ENCODE peak calls at places on chromosomes 13 and 19, in nine cellular contexts. R, M, P, T, Y, U, W, A and G are unnamed samples.

GRCh38 chr19:38850976-38851621 is 1.3 kb upstream of the HNRNPL start:
- DNase-seq in R (no peak), M (peak; percentile 60), P (peak; percentile 80), T (peak; percentile 69), Y (no peak), U (no peak), W (no peak), A (no peak), G (no peak)

GRCh38 chr13:75326173-75327131 is 155.5 kb downstream of the TBC1D4 start:
- DNase-seq in R (no peak), M (no peak), P (no peak), T (no peak), Y (no peak), U (no peak), W (no peak), A (peak; percentile 60), G (no peak)

GRCh38 chr13:41452462-41452861 is 4.9 kb upstream of the RGCC start:
- DNase-seq in R (no peak), M (no peak), P (no peak), T (no peak), Y (no peak), U (no peak), W (no peak), A (no peak), G (no peak)

GRCh38 chr19:16075430-16076153 is 703 bp upstream of the TPM4 start:
- DNase-seq in R (no peak), M (peak; percentile 23), P (peak; percentile 11), T (no peak), Y (no peak), U (no peak), W (no peak), A (no peak), G (no peak)

GRCh38 chr13:66339214-66339613 is 890.9 kb downstream of the PCDH9 start:
- DNase-seq in R (no peak), M (no peak), P (no peak), T (no peak), Y (no peak), U (no peak), W (no peak), A (peak; percentile 11), G (no peak)

GRCh38 chr13:21137696-21138095 is 38.7 kb downstream of the SKA3 start:
- DNase-seq in R (no peak), M (no peak), P (no peak), T (no peak), Y (no peak), U (no peak), W (no peak), A (peak; percentile 26), G (no peak)

GRCh38 chr13:94028234-94029145 is 451.0 kb downstream of the DCT start:
- DNase-seq in R (no peak), M (no peak), P (no peak), T (no peak), Y (no peak), U (no peak), W (no peak), A (no peak), G (no peak)

GRCh38 chr13:20127563-20128458 is 33.0 kb downstream of the GJA3 start:
- DNase-seq in R (peak; percentile 88), M (peak; percentile 76), P (peak; percentile 74), T (peak; percentile 84), Y (no peak), U (peak; percentile 21), W (no peak), A (peak; percentile 66), G (peak; percentile 75)

GRCh38 chr19:56476671-56477428 is at the start of gene ZNF667:
- DNase-seq in R (peak; percentile 71), M (no peak), P (peak; percentile 7), T (no peak), Y (peak; percentile 16), U (no peak), W (no peak), A (peak; percentile 71), G (no peak)

GRCh38 chr13:28657784-28658538 is 969 bp upstream of the POMP start:
- DNase-seq in R (no peak), M (no peak), P (peak; percentile 15), T (no peak), Y (no peak), U (no peak), W (no peak), A (peak; percentile 7), G (no peak)
- TF ChIP-seq CTCF in R (no peak), M (peak; percentile 25), P (no peak), T (no peak), Y (no peak), U (no peak), W (peak; percentile 42), A (no peak), G (peak; percentile 21)

DNA sequence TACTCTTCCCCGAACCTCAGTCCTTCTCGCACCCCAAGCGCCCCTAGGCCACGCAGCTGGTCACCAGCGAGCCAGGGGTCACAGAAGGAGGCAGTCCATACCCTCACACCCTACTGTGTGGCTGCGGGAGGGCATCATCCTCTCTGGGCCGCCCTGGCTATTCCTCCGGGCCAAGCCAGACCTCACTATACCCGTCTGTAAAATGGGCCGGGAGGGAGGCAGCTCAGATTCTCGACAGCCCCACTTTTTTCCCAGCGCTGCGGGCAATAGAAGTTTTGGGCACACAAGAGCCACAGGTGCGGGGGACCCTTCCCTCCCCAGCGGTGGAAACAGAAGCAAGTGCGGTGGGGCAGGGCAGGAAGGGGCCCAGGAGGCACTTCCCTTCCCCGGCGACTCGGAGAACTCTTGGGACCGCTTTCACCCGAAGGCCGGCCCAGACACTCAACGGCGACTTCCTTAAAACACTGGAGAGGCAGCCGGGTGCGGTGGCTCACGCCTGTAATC is 5.6 kb upstream of the ARRDC2 start:
- DNase-seq in R (peak; percentile 53), M (no peak), P (no peak), T (no peak), Y (no peak), U (no peak), W (no peak), A (no peak), G (no peak)
- H3K4me3 ChIP-seq in R (peak overlapping the region; percentile 71), M (peak overlapping the region; percentile 96), P (no peak overlapping the region), T (no peak overlapping the region), Y (peak overlapping the region; percentile 56), U (peak overlapping the region; percentile 100), W (no peak overlapping the region), A (no peak overlapping the region), G (peak overlapping the region; percentile 75)

GRCh38 chr13:24861617-24862362 is 97.8 kb downstream of the RNF17 start:
- DNase-seq in R (no peak), M (no peak), P (no peak), T (no peak), Y (no peak), U (no peak), W (no peak), A (no peak), G (no peak)

GRCh38 chr13:24864579-24864978 is 100.6 kb downstream of the RNF17 start:
- DNase-seq in R (no peak), M (no peak), P (no peak), T (no peak), Y (no peak), U (no peak), W (no peak), A (no peak), G (no peak)

GRCh38 chr13:24866488-24866887 is 102.5 kb downstream of the RNF17 start:
- DNase-seq in R (no peak), M (no peak), P (no peak), T (no peak), Y (no peak), U (no peak), W (no peak), A (no peak), G (no peak)

GRCh38 chr13:24865158-24865557 is 101.2 kb downstream of the RNF17 start:
- DNase-seq in R (no peak), M (no peak), P (no peak), T (no peak), Y (no peak), U (no peak), W (no peak), A (no peak), G (no peak)

GRCh38 chr13:24863748-24864540 is 100.0 kb downstream of the RNF17 start:
- DNase-seq in R (no peak), M (no peak), P (no peak), T (no peak), Y (no peak), U (no peak), W (no peak), A (no peak), G (no peak)
- H3K9me3 ChIP-seq in R (no peaks in the 10 kb centered on the region), M (no peaks in the 10 kb centered on the region), P (no peaks in the 10 kb centered on the region), T (no peaks in the 10 kb centered on the region), Y (no peaks in the 10 kb centered on the region), U (no peaks in the 10 kb centered on the region), W (no peaks in the 10 kb centered on the region), A (no peaks in the 10 kb centered on the region), G (no peaks in the 10 kb centered on the region)

GRCh38 chr13:111360452-111360851 is 40.0 kb downstream of the TEX29 start:
- DNase-seq in R (no peak), M (no peak), P (no peak), T (no peak), Y (no peak), U (no peak), W (no peak), A (no peak), G (no peak)

GRCh38 chr13:111361046-111361872 is 40.8 kb downstream of the TEX29 start:
- DNase-seq in R (no peak), M (no peak), P (no peak), T (peak; percentile 39), Y (no peak), U (no peak), W (no peak), A (no peak), G (no peak)

GRCh38 chr13:111361873-111362648 is 41.6 kb downstream of the TEX29 start:
- DNase-seq in R (no peak), M (no peak), P (no peak), T (peak; percentile 28), Y (no peak), U (no peak), W (no peak), A (no peak), G (no peak)

GRCh38 chr13:111359930-111360329 is 39.5 kb downstream of the TEX29 start:
- DNase-seq in R (no peak), M (no peak), P (no peak), T (no peak), Y (no peak), U (no peak), W (no peak), A (no peak), G (no peak)

DNA sequence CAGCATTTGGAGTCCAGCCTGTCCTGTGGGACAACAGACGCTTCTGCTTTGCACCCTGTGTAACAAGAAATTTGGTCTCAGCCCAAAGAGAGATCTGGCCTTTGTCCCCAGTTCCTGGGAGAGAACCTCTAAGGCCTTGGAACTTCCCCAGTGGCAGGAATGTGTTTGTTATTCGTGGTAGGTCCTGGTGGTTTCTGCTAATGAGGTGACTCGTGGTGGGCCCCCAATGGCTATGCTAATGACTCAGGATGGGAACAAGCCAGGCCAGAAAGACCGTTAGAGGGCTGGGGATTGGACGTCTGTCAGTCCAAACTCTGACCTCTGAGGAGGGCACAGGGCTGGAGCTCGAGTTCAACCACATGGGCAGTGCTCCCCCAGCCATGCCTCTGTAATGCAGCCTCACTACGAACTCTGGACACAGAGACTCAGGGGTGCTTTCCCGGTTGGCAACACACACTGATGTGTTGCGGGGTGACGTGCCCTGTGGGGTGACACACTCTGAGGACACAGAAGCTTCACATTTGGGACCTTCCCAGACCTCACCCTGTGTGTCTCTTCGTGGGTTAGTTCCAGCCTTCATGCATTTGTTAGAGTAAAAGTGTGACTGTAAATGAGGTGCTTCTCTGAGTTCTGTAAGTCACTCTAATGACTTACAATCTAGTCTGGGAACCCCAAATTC is 38.9 kb downstream of the TEX29 start:
- DNase-seq in R (no peak), M (no peak), P (peak; percentile 63), T (peak; percentile 62), Y (no peak), U (no peak), W (no peak), A (no peak), G (no peak)
- TF ChIP-seq CTCF in R (no peak), M (no peak), P (peak; percentile 38), T (peak; percentile 38), Y (no peak), U (no peak), W (peak; percentile 0), A (no peak), G (no peak)